ENCODE peak calls at places on chromosomes 5 and 9, in four cellular contexts. S is H9, L is IMR-90, Q is mesendoderm. C is an unnamed sample.

GRCh38 chr5:122981846-122982245 is 54.7 kb downstream of the PPIC start:
- DNase-seq in S (no peak), L (no peak), Q (no peak), C (no peak)

GRCh38 chr9:89168901-89169813 is 9.5 kb downstream of the SHC3 start:
- DNase-seq in S (no peak), L (no peak), Q (no peak), C (peak)

GRCh38 chr5:90193185-90193822 is 216.3 kb downstream of the CETN3 start:
- DNase-seq in S (no peak), L (no peak), Q (peak), C (no peak)

GRCh38 chr5:173924899-173925298 is 36.8 kb downstream of the CPEB4 start:
- DNase-seq in S (no peak), L (no peak), Q (no peak), C (no peak)

GRCh38 chr9:136024286-136024685 is 63.1 kb upstream of the UBAC1 start:
- DNase-seq in S (no peak), L (no peak), Q (no peak), C (no peak)

GRCh38 chr9:93126151-93126781 is 7.8 kb downstream of the NINJ1 start:
- DNase-seq in S (peak), L (no peak), Q (no peak), C (no peak)

GRCh38 chr9:114003756-114004155 is 74.3 kb downstream of the AMBP start:
- DNase-seq in S (no peak), L (no peak), Q (no peak), C (peak)

GRCh38 chr9:121613009-121613766 is 38.2 kb upstream of the DAB2IP start:
- DNase-seq in S (no peak), L (no peak), Q (peak), C (peak)

GRCh38 chr9:86303316-86303975 is 21.1 kb upstream of the ISCA1 start:
- DNase-seq in S (no peak), L (peak), Q (peak), C (no peak)

GRCh38 chr5:68215208-68215887 is at the start of gene PIK3R1:
- DNase-seq in S (peak), L (peak), Q (peak), C (peak)
- H3K23ac ChIP-seq in S (no peak), L (peak), Q (peak), C (no peak)

DNA sequence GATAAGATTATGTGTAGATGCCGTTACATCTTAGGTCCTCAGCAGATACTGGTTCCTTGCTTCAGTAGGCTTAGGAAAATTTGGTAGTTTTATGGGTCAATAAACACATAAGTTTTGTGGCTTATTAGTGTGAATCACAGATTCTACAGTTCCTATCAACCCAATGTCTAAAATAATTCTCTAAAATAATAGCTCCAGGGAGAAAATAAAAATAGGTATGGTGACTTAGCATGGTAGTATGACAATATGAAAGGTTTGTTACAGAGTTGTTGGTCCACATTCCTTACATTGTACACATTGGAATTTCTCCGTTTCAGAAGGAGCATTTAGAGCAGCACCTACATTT is 91.7 kb downstream of the AOPEP start:
- DNase-seq in S (no peak), L (no peak), Q (no peak), C (peak)
- H3K23ac ChIP-seq in S (no peak), L (no peak), Q (no peak), C (no peak)

GRCh38 chr5:180179399-180180197 is 29.4 kb downstream of the RASGEF1C start:
- DNase-seq in S (no peak), L (no peak), Q (no peak), C (no peak)
- H3K23ac ChIP-seq in S (no peak), L (no peak), Q (no peak), C (no peak)

DNA sequence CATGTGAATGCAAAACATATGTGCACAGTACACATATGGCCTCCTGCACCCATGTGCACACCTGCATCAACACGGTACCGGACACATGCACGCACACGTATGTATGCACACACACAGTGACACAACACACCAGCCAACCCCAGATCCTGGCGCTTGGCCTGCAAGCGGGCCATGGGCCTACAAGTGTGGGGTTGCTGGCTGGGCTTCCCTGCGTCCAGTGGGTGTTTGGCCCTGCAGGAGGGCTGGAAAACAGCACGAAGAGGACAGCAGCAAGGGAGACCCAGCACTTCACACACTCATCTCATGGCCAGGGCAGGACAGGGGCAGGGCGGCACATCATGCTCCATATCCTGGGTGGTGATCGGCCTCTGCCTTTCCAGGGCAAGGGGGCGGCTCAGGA is 77.7 kb downstream of the COL5A1 start:
- DNase-seq in S (no peak), L (no peak), Q (no peak), C (no peak)
- H3K23ac ChIP-seq in S (no peak), L (no peak), Q (no peak), C (no peak)

GRCh38 chr5:38556115-38556598 is 289 bp downstream of the LIFR start:
- DNase-seq in S (no peak), L (no peak), Q (peak), C (peak)
- H3K23ac ChIP-seq in S (no peak), L (peak), Q (peak), C (no peak)

GRCh38 chr9:976805-977360 is 428 bp downstream of the DMRT3 start:
- DNase-seq in S (peak), L (no peak), Q (peak), C (no peak)
- H3K23ac ChIP-seq in S (no peak), L (no peak), Q (no peak), C (no peak)

GRCh38 chr5:55533806-55534435 is 843 bp downstream of the PLPP1 start:
- DNase-seq in S (peak), L (peak), Q (peak), C (no peak)
- H3K23ac ChIP-seq in S (no peak), L (peak), Q (peak), C (no peak)

GRCh38 chr5:76717222-76718083 is 1.5 kb downstream of the F2R start:
- DNase-seq in S (no peak), L (no peak), Q (no peak), C (no peak)
- H3K23ac ChIP-seq in S (no peak), L (peak), Q (no peak), C (no peak)

GRCh38 chr5:145983461-145983860 is 47.1 kb downstream of the SH3RF2 start:
- DNase-seq in S (no peak), L (no peak), Q (no peak), C (no peak)

GRCh38 chr5:145980718-145981117 is 44.3 kb downstream of the SH3RF2 start:
- DNase-seq in S (no peak), L (no peak), Q (no peak), C (no peak)

GRCh38 chr5:145981612-145982571 is 45.5 kb downstream of the SH3RF2 start:
- DNase-seq in S (no peak), L (no peak), Q (no peak), C (peak)

GRCh38 chr5:145984072-145984471 is 47.7 kb downstream of the SH3RF2 start:
- DNase-seq in S (no peak), L (no peak), Q (no peak), C (no peak)

DNA sequence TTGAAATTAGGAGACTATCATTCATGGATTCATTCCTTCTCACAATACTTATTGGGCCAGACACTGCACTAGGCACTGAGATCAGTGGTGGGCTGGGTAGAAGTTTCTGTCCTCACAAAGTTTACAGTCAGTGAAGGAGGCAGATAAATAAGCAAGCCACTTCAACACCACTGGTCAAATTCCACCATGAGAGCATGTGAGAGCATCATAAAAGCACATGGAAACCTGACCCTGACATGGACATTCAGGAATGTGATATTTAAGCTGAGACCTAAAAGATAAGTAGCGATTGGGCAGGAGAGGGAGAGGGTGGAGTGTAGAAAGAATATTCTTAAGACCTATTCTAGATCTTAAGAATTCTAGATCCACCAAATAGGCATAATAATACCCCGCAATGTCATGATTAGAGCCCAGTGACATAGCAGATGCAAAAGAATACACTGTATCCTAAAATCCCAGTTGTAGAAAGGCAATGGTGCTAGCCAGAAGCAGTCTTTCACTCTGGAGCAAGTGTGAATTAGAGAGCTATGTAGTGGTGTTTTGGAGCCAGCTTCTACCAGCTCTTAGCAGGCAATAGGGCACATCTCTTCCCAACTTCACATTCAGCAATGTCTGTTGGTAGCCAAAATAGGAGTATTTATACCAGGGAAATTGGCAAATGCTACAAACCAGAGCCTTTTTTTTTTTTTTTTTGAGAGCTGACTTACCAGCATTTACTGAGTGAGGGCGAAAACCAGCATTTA is 46.4 kb downstream of the SH3RF2 start:
- DNase-seq in S (no peak), L (peak), Q (no peak), C (no peak)
- H3K23ac ChIP-seq in S (no peak), L (no peak), Q (no peak), C (no peak)

GRCh38 chr9:123267481-123268239 is 726 bp downstream of the STRBP start:
- DNase-seq in S (no peak), L (no peak), Q (peak), C (no peak)
- H3K23ac ChIP-seq in S (no peak), L (no peak), Q (no peak), C (no peak)